ENCODE peak calls at places on chromosomes 12 and 14, in seven cellular contexts. W, G, L, P, S, J and X are unnamed samples. For H3K36me3, the result is how much of the 10 kb centered on the place peaks cover.

GRCh38 chr14:93654599-93654998 is 133.7 kb downstream of the PRIMA1 start:
- DNase-seq in W (no peak), G (no peak), L (no peak), P (no peak), S (no peak), J (no peak), X (no peak)

GRCh38 chr14:55519473-55520080 is 60.4 kb upstream of the KTN1 start:
- DNase-seq in W (no peak), G (no peak), L (no peak), P (no peak), S (no peak), J (no peak), X (no peak)

GRCh38 chr12:95838125-95838524 is 20.6 kb upstream of the SNRPF start:
- DNase-seq in W (no peak), G (no peak), L (peak), P (no peak), S (no peak), J (peak), X (no peak)

GRCh38 chr12:130041983-130042812 is 120.1 kb upstream of the FZD10 start:
- DNase-seq in W (no peak), G (no peak), L (no peak), P (peak), S (no peak), J (no peak), X (peak)

GRCh38 chr12:48966177-48966890 is 5.2 kb downstream of the WNT10B start:
- DNase-seq in W (no peak), G (no peak), L (no peak), P (no peak), S (no peak), J (no peak), X (no peak)

GRCh38 chr12:108204618-108205017 is 75.5 kb downstream of the WSCD2 start:
- DNase-seq in W (no peak), G (no peak), L (no peak), P (no peak), S (no peak), J (no peak), X (no peak)

GRCh38 chr14:92510972-92511371 is 2.6 kb upstream of the RIN3 start:
- DNase-seq in W (no peak), G (peak), L (no peak), P (peak), S (peak), J (peak), X (no peak)

GRCh38 chr12:104637616-104638015 is 180.9 kb downstream of the CHST11 start:
- DNase-seq in W (no peak), G (no peak), L (no peak), P (no peak), S (no peak), J (no peak), X (peak)

DNA sequence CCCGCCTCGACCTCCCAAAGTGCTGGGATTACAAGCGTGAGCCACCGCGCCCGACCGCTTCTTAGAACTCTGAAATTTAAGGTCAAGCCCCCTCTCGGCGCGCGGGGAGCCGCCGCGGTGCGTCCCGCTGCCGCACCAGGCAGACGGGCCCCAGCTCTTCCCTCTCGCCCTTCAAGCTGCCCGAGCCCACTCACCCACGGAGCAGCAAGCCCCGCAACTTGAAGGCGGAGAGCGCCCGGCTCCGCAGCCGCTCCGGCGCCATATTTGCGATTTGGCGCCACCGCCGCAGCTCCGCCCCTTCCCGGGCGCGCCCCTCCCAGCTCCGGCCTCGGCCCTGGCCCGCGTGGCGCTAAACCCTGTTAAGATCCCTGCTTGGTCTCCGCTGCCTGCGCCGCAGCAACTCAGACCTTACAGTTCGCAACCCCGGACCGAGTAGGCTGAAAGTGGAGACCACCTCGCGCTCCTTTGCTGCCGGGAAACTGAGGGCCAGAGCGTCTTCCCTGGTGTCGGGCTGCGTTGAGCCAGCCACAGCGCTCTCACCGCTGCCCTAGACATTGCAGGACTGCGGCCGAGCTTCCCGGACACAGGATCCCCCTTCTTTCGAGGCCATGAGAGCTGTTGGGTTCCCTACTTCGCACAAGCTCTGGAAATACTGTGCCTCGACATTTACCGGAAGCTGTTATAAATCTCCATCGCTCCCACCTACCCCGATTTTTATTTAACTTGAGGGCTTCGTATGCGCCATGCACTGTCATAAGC is at the start of gene POLE2:
- DNase-seq in W (no peak), G (peak), L (peak), P (peak), S (peak), J (peak), X (peak)
- TF ChIP-seq CTCF in W (no peak), G (no peak), L (no peak), P (no peak), S (no peak), J (no peak), X (no peak)

GRCh38 chr12:47094804-47095203 is 15.0 kb upstream of the AMIGO2 start:
- DNase-seq in W (peak), G (no peak), L (no peak), P (no peak), S (no peak), J (peak), X (no peak)

GRCh38 chr12:47095446-47096236 is 15.9 kb upstream of the AMIGO2 start:
- DNase-seq in W (peak), G (no peak), L (peak), P (no peak), S (no peak), J (peak), X (no peak)

GRCh38 chr12:47100146-47100545 is 20.4 kb upstream of the AMIGO2 start:
- DNase-seq in W (no peak), G (no peak), L (no peak), P (no peak), S (no peak), J (no peak), X (no peak)

GRCh38 chr12:47097276-47097896 is 17.6 kb upstream of the AMIGO2 start:
- DNase-seq in W (no peak), G (no peak), L (no peak), P (no peak), S (no peak), J (no peak), X (no peak)

GRCh38 chr12:47098099-47098498 is 18.3 kb upstream of the AMIGO2 start:
- DNase-seq in W (no peak), G (no peak), L (no peak), P (no peak), S (no peak), J (no peak), X (no peak)
- H3K36me3 ChIP-seq in W (under half), G (under half), L (under half), P (under half), S (under half), J (under half), X (under half)

GRCh38 chr12:47207005-47207717 is 127.4 kb upstream of the AMIGO2 start:
- DNase-seq in W (no peak), G (no peak), L (no peak), P (no peak), S (no peak), J (no peak), X (peak)

GRCh38 chr12:47206450-47206830 is 126.7 kb upstream of the AMIGO2 start:
- DNase-seq in W (no peak), G (no peak), L (no peak), P (no peak), S (no peak), J (no peak), X (no peak)

GRCh38 chr12:47210776-47211175 is 131.0 kb upstream of the AMIGO2 start:
- DNase-seq in W (no peak), G (no peak), L (no peak), P (no peak), S (no peak), J (no peak), X (no peak)

GRCh38 chr12:47207829-47208248 is 128.1 kb upstream of the AMIGO2 start:
- DNase-seq in W (no peak), G (no peak), L (no peak), P (no peak), S (no peak), J (no peak), X (no peak)

GRCh38 chr12:47209014-47209413 is 129.3 kb upstream of the AMIGO2 start:
- DNase-seq in W (no peak), G (no peak), L (no peak), P (no peak), S (no peak), J (no peak), X (no peak)
- H3K4me3 ChIP-seq in W (no peak), G (no peak), L (no peak), P (no peak), S (no peak), J (no peak), X (no peak)

GRCh38 chr12:10113085-10113484 is 14.3 kb upstream of the CLEC1A start:
- DNase-seq in W (no peak), G (no peak), L (no peak), P (no peak), S (no peak), J (no peak), X (no peak)
- TF ChIP-seq CTCF in W (no peak), G (no peak), L (no peak), P (no peak), S (no peak), J (no peak), X (no peak)

GRCh38 chr12:57231276-57232021 is 1.9 kb downstream of the SHMT2 start:
- DNase-seq in W (no peak), G (no peak), L (no peak), P (no peak), S (no peak), J (no peak), X (no peak)
- H3K36me3 ChIP-seq in W (under half), G (under half), L (under half), P (half or more), S (under half), J (under half), X (under half)

GRCh38 chr14:76204436-76205230 is 52.9 kb downstream of the GPATCH2L start:
- DNase-seq in W (no peak), G (no peak), L (peak), P (no peak), S (no peak), J (no peak), X (no peak)
- H3K4me3 ChIP-seq in W (no peak), G (no peak), L (no peak), P (no peak), S (no peak), J (no peak), X (no peak)

GRCh38 chr14:104075530-104076151 is 9.9 kb upstream of the ASPG start:
- DNase-seq in W (no peak), G (no peak), L (peak), P (no peak), S (no peak), J (no peak), X (no peak)
- TF ChIP-seq CTCF in W (peak), G (no peak), L (peak), P (peak), S (peak), J (peak), X (peak)

DNA sequence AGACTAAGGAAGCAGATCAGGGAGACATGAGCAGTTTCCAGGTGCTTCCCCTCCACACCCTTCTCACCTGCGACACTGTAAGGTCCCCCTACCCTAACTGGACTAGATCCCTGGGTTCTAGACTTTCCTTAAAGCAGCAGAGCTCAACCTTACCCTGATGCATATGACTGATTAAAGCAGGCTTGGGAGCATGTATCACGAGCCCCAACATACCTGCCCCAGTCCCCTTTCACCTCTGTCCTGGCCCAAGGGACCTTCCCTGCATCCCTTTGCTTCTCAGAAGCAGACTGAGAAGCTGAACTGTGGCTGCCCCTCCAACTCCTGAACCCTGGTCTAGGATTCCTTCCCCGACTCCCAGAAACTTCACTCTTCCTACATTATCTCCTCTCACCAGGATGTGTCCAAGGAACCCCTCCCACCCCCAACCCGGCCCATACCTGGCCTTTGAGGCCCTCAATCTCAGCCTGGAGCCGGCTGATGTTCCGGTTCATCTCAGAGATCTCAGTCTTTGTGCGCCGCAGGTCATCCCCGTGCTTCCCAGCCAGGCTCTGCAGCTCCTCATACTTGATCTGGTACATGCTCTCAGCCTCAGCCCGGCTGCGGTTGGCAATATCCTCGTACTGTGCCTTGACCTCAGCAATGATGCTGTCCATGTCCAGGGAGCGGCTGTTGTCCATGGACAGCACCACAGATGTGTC is 5.4 kb downstream of the KRT8 start:
- DNase-seq in W (no peak), G (no peak), L (no peak), P (no peak), S (no peak), J (no peak), X (no peak)
- H3K36me3 ChIP-seq in W (under half), G (under half), L (under half), P (under half), S (under half), J (half or more), X (under half)